ENCODE peak calls at places on chromosomes 2 and 18, in ten cellular contexts. I, V, B, D, Q, E, S, L, R and M are unnamed samples. For H3K4me1, the result is how much of the 10 kb centered on the place peaks cover.

GRCh38 chr2:19611491-19612332 is 253.3 kb upstream of the OSR1 start:
- DNase-seq in V (no peak), B (peak), D (peak), L (peak), S (no peak), I (peak), E (no peak), Q (no peak), R (peak), M (no peak)

GRCh38 chr2:214715025-214715424 is 94.5 kb downstream of the BARD1 start:
- DNase-seq in E (no peak), D (no peak), S (no peak), V (no peak), I (no peak), L (no peak), R (no peak), B (no peak), Q (no peak), M (no peak)

GRCh38 chr2:223947711-223948205 is 2.6 kb upstream of the WDFY1 start:
- DNase-seq in I (no peak), V (no peak), Q (no peak), R (no peak), B (no peak), L (no peak), E (peak), D (no peak), S (no peak), M (no peak)

GRCh38 chr2:830419-831224 is 120.0 kb upstream of the SNTG2 start:
- DNase-seq in R (no peak), V (no peak), L (no peak), I (no peak), S (no peak), Q (no peak), D (no peak), E (no peak), B (no peak), M (no peak)

GRCh38 chr2:29749041-29749440 is 172.3 kb downstream of the ALK start:
- DNase-seq in L (no peak), I (no peak), S (no peak), V (no peak), Q (no peak), D (no peak), R (peak), E (no peak), B (peak), M (no peak)

GRCh38 chr2:200483729-200484198 is 26.1 kb downstream of the KCTD18 start:
- DNase-seq in Q (no peak), R (peak), S (no peak), D (peak), I (peak), V (no peak), B (peak), E (peak), L (peak), M (no peak)

GRCh38 chr2:145617906-145618305 is 1098.0 kb upstream of the ZEB2 start:
- DNase-seq in I (no peak), Q (no peak), V (no peak), S (no peak), E (no peak), R (peak), D (no peak), B (peak), L (peak), M (no peak)

GRCh38 chr2:178072383-178073301 is at the start of gene PDE11A:
- DNase-seq in I (peak), R (peak), L (peak), B (peak), E (peak), D (peak), V (peak), S (peak), Q (no peak), M (peak)

GRCh38 chr18:48794251-48794970 is 156.4 kb downstream of the SMAD7 start:
- DNase-seq in E (no peak), B (no peak), L (no peak), D (no peak), Q (no peak), R (no peak), S (peak), V (no peak), I (no peak), M (peak)

GRCh38 chr2:209208211-209208610 is 215.6 kb upstream of the MAP2 start:
- DNase-seq in Q (no peak), R (peak), V (peak), L (peak), S (no peak), D (peak), E (peak), B (peak), I (peak), M (peak)

GRCh38 chr2:130374587-130375290 is 18.9 kb downstream of the PTPN18 start:
- DNase-seq in V (no peak), L (peak), B (no peak), R (peak), S (no peak), D (no peak), I (no peak), Q (no peak), E (no peak), M (no peak)

GRCh38 chr18:489244-490023 is 11.1 kb downstream of the COLEC12 start:
- DNase-seq in V (no peak), D (no peak), I (no peak), S (no peak), R (peak), E (no peak), B (peak), L (peak), Q (no peak), M (no peak)

GRCh38 chr2:96264086-96264485 is 1.7 kb downstream of the TMEM127 start:
- DNase-seq in V (no peak), B (no peak), L (no peak), S (no peak), R (no peak), Q (no peak), E (no peak), D (no peak), I (no peak), M (no peak)

GRCh38 chr2:96265840-96266569 is at the start of the genes CIAO1 and TMEM127:
- DNase-seq in L (peak), R (peak), D (peak), S (peak), B (peak), V (peak), E (peak), I (peak), Q (peak), M (peak)

GRCh38 chr2:96265349-96265839 is 403 bp downstream of the TMEM127 start:
- DNase-seq in L (peak), S (peak), I (peak), D (peak), E (peak), R (no peak), B (no peak), Q (no peak), V (no peak), M (no peak)

GRCh38 chr2:96264656-96265348 is 995 bp downstream of the TMEM127 start:
- DNase-seq in S (no peak), E (peak), I (peak), R (peak), V (no peak), Q (no peak), B (no peak), L (peak), D (no peak), M (peak)

GRCh38 chr2:96267159-96267971 is 1.3 kb downstream of the CIAO1 start:
- DNase-seq in R (peak), B (peak), V (no peak), E (peak), S (no peak), Q (peak), D (peak), I (peak), L (peak), M (no peak)
- H3K4me3 ChIP-seq in R (peak), B (peak), V (peak), E (peak), S (peak), Q (peak), D (peak), I (peak), L (peak), M (no peak)

GRCh38 chr2:101400516-101401315 is 13.4 kb upstream of the CREG2 start:
- DNase-seq in V (no peak), E (no peak), I (no peak), B (no peak), R (no peak), S (no peak), L (no peak), D (no peak), Q (no peak), M (no peak)

GRCh38 chr2:101403745-101404144 is 16.4 kb upstream of the CREG2 start:
- DNase-seq in E (no peak), I (no peak), L (no peak), V (no peak), Q (no peak), S (no peak), B (no peak), D (no peak), R (no peak), M (no peak)

GRCh38 chr2:101401316-101401660 is 14.0 kb upstream of the CREG2 start:
- DNase-seq in L (no peak), I (no peak), R (peak), B (no peak), D (no peak), S (no peak), V (no peak), E (no peak), Q (no peak), M (no peak)

GRCh38 chr2:101402637-101403036 is 15.3 kb upstream of the CREG2 start:
- DNase-seq in E (no peak), S (no peak), V (no peak), R (no peak), I (no peak), B (no peak), Q (no peak), L (no peak), D (no peak), M (no peak)

DNA sequence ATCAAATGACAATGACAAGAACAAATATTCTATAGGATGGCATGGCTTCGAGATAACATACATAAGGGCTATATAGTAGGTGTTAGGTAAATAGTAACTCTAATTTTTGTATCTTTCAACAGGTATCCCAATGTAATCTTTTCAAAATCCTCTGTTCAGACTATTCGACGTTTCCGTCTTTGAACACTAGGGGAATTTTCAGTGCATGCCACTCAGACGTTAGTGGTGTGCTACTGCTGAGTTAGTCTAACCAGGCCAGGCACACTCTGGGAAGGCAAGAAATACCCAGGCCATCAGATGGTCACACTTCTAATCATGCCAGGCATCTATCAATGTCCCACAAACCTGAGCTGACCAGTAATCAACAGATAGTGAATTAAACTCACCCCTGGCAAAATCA is 14.6 kb upstream of the CREG2 start:
- DNase-seq in I (no peak), S (no peak), B (no peak), V (no peak), D (no peak), R (no peak), E (peak), L (no peak), Q (no peak), M (no peak)
- H3K4me1 ChIP-seq in I (under half), S (under half), B (under half), V (under half), D (under half), R (under half), E (under half), L (under half), Q (under half), M (under half)

DNA sequence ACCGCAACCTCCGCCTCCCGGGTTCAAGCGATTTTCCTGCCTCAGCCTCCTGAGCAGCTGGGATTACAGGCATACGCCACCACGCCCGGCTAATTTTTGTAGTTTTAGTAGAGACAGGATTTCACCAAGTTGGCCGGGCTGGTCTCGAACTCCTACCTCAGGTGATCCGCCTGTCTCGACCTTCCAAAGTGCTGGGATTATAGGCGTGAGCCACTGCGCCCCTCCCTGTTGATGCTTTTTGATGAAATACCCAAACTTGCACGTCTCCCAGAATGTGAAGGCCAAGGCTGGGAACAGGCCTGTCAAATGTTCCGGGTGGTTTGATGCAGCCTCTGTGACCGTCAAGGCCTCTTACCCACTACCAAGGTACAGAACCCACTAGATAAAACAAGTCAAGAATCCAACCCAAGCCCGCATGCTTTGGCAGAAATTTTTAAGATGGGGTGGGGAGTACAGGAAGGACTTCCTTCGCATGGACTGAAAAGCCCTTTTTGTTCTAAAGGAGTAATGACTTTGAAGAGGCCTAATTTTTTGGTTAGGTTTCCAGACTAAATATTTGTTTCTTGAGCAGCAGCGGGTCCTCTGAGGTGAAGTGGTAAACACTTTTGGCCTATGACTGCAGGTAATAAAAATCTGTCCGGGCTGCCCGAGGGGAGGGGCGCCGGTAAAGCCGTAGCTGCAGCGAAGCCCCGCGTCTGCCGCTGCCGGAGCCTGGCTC is 3.7 kb upstream of the EVX2 start:
- DNase-seq in L (no peak), B (no peak), S (no peak), E (no peak), I (no peak), V (no peak), R (no peak), Q (no peak), D (no peak), M (no peak)
- H3K4me3 ChIP-seq in L (no peak), B (peak), S (no peak), E (peak), I (peak), V (no peak), R (no peak), Q (no peak), D (no peak), M (peak)

GRCh38 chr18:77129150-77129551 is 3.4 kb downstream of the MBP start:
- DNase-seq in L (peak), B (peak), E (no peak), R (peak), S (peak), Q (no peak), I (no peak), V (peak), D (no peak), M (no peak)
- H3K4me1 ChIP-seq in L (under half), B (half or more), E (under half), R (under half), S (under half), Q (half or more), I (under half), V (half or more), D (under half), M (under half)

GRCh38 chr2:166331468-166331867 is 44.3 kb downstream of the SCN9A start:
- DNase-seq in V (no peak), Q (no peak), S (no peak), B (peak), L (no peak), R (no peak), D (no peak), E (no peak), I (no peak), M (no peak)

GRCh38 chr2:166328147-166328546 is 47.6 kb downstream of the SCN9A start:
- DNase-seq in I (no peak), S (no peak), E (no peak), Q (no peak), R (no peak), V (no peak), L (no peak), D (no peak), B (no peak), M (no peak)

GRCh38 chr2:166333809-166334208 is 41.9 kb downstream of the SCN9A start:
- DNase-seq in D (no peak), V (no peak), R (no peak), Q (no peak), E (no peak), S (no peak), I (no peak), L (peak), B (peak), M (no peak)

GRCh38 chr2:166332049-166332448 is 43.7 kb downstream of the SCN9A start:
- DNase-seq in I (no peak), S (no peak), E (no peak), B (peak), D (no peak), Q (no peak), V (no peak), R (no peak), L (no peak), M (no peak)

DNA sequence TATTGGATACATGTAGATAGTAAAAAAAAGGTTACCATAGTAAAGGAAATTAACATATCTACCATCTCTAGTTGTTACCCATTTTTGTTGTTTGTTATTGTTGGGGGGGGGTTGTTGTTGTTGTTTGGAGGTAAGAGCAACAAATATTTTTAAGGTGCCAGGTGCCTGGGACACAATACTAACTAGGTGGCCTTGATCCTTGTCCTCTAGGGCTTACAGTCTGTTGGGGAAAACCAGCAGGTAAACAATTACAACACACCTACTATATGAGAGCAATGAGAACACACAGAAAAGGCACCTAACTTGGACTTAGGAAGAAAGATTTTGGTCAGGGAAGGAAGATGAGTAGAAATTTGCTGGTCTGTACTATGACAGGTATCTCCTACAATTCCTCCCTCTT is 46.3 kb downstream of the SCN9A start:
- DNase-seq in I (peak), D (no peak), L (no peak), B (no peak), S (no peak), Q (no peak), E (no peak), R (no peak), V (no peak), M (no peak)
- H3K4me3 ChIP-seq in I (no peak), D (no peak), L (no peak), B (no peak), S (no peak), Q (no peak), E (no peak), R (no peak), V (no peak), M (no peak)

GRCh38 chr2:10349725-10350124 is 47.0 kb downstream of the HPCAL1 start:
- DNase-seq in I (no peak), D (no peak), L (no peak), S (no peak), E (no peak), V (no peak), R (no peak), Q (no peak), B (no peak), M (no peak)

GRCh38 chr2:10345126-10345525 is 42.4 kb downstream of the HPCAL1 start:
- DNase-seq in L (no peak), D (no peak), R (no peak), B (no peak), S (no peak), V (no peak), E (no peak), Q (no peak), I (no peak), M (no peak)

GRCh38 chr2:10345813-10346212 is 43.1 kb downstream of the HPCAL1 start:
- DNase-seq in R (no peak), D (no peak), V (no peak), I (no peak), E (no peak), L (no peak), S (no peak), Q (no peak), B (no peak), M (no peak)

GRCh38 chr2:10346929-10347558 is 44.3 kb downstream of the HPCAL1 start:
- DNase-seq in V (no peak), S (no peak), I (no peak), L (no peak), R (peak), D (no peak), B (no peak), Q (no peak), E (peak), M (peak)

GRCh38 chr2:10347559-10347941 is 44.8 kb downstream of the HPCAL1 start:
- DNase-seq in V (no peak), L (no peak), D (no peak), E (no peak), Q (no peak), R (no peak), S (no peak), B (no peak), I (no peak), M (no peak)
- H3K4me1 ChIP-seq in V (under half), L (under half), D (under half), E (under half), Q (under half), R (under half), S (under half), B (under half), I (under half), M (under half)

DNA sequence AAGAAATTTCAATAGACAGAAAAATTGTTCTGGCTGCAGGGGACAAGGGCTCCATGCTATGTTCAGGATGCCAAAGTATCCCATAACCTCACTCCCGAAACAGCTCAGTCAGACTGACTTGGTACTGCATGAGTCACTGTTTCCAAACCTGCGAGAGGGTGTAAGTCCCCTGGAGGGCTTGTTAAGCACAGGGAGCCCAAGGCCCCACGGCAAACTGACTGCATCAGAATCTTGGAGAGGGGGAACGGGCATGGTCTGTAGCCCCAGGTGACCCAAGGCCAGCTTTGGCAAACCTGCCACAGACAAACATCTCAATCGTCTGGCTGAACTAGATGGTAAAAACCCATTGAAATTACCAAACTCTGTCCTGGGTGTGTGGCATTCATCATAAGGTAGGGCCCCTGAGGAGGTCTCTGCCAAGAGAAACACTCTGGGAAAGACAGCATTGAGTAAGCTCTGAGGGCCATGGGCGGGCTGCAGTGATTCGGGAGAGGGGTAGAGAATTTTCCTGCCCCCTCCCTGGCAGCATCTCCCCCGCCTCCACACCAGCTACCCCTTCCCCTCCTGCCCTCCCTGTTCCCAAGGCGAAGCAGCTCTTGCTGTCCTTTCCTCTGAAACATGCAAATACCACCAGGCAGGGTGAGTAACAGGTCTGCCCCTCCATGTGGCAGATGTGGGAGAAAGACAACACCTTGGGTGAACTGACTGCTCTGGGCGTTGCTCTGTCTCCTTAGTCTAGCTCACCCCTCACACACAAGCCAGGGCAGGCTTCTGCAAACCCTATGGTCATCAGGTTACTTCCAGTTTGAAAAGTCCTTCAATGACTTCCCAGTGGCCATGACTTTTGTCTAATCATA is 274.7 kb upstream of the SIX2 start:
- DNase-seq in I (no peak), V (no peak), R (peak), S (no peak), Q (no peak), D (no peak), B (peak), E (no peak), L (peak), M (peak)
- H3K4me3 ChIP-seq in I (no peak), V (no peak), R (no peak), S (no peak), Q (no peak), D (no peak), B (no peak), E (no peak), L (no peak), M (no peak)